ENCODE peak calls at places on chromosome 6, in eight cellular contexts. One of them, this sample, is unnamed.

GRCh38 chr6:164168595-164168994 is 754.1 kb downstream of the QKI start:
- DNase-seq in tibial artery: no peak
- DNase-seq in lung: no peak
- DNase-seq in CD8-positive, alpha-beta T cell: no peak
- DNase-seq in cardiac muscle cell: no peak
- DNase-seq in gastrocnemius medialis: no peak
- DNase-seq in CD8-positive, alpha-beta memory T cell: no peak
- DNase-seq in stomach: no peak
- DNase-seq in this sample: no peak

GRCh38 chr6:25202505-25202904 is 76.7 kb upstream of the CARMIL1 start:
- DNase-seq in tibial artery: no peak
- DNase-seq in lung: no peak
- DNase-seq in stomach: no peak
- DNase-seq in CD8-positive, alpha-beta memory T cell: no peak
- DNase-seq in CD8-positive, alpha-beta T cell: no peak
- DNase-seq in gastrocnemius medialis: no peak
- DNase-seq in cardiac muscle cell: peak; percentile 67
- DNase-seq in this sample: no peak

GRCh38 chr6:160306284-160306683 is 41.9 kb upstream of the SLC22A3 start:
- DNase-seq in stomach: no peak
- DNase-seq in CD8-positive, alpha-beta memory T cell: no peak
- DNase-seq in lung: no peak
- DNase-seq in gastrocnemius medialis: no peak
- DNase-seq in cardiac muscle cell: no peak
- DNase-seq in CD8-positive, alpha-beta T cell: no peak
- DNase-seq in tibial artery: no peak
- DNase-seq in this sample: no peak

GRCh38 chr6:102848210-102848609 is 1454.7 kb downstream of the GRIK2 start:
- DNase-seq in lung: no peak
- DNase-seq in CD8-positive, alpha-beta memory T cell: no peak
- DNase-seq in tibial artery: no peak
- DNase-seq in CD8-positive, alpha-beta T cell: no peak
- DNase-seq in stomach: no peak
- DNase-seq in cardiac muscle cell: no peak
- DNase-seq in gastrocnemius medialis: no peak
- DNase-seq in this sample: no peak

GRCh38 chr6:14863896-14864850 is 381.7 kb upstream of the JARID2 start:
- DNase-seq in cardiac muscle cell: no peak
- DNase-seq in lung: no peak
- DNase-seq in CD8-positive, alpha-beta memory T cell: no peak
- DNase-seq in tibial artery: no peak
- DNase-seq in stomach: no peak
- DNase-seq in gastrocnemius medialis: no peak
- DNase-seq in CD8-positive, alpha-beta T cell: no peak
- DNase-seq in this sample: peak; percentile 14

GRCh38 chr6:79377047-79377446 is 142.6 kb upstream of the HMGN3 start:
- DNase-seq in gastrocnemius medialis: no peak
- DNase-seq in stomach: no peak
- DNase-seq in lung: no peak
- DNase-seq in CD8-positive, alpha-beta T cell: no peak
- DNase-seq in CD8-positive, alpha-beta memory T cell: no peak
- DNase-seq in cardiac muscle cell: peak; percentile 6
- DNase-seq in tibial artery: no peak
- DNase-seq in this sample: no peak

GRCh38 chr6:82875573-82876185 is 190.0 kb downstream of the UBE3D start:
- DNase-seq in lung: no peak
- DNase-seq in CD8-positive, alpha-beta memory T cell: no peak
- DNase-seq in CD8-positive, alpha-beta T cell: no peak
- DNase-seq in stomach: no peak
- DNase-seq in gastrocnemius medialis: no peak
- DNase-seq in cardiac muscle cell: peak; percentile 36
- DNase-seq in tibial artery: no peak
- DNase-seq in this sample: no peak

GRCh38 chr6:116090251-116090650 is 10.4 kb upstream of the NT5DC1 start:
- DNase-seq in stomach: no peak
- DNase-seq in tibial artery: no peak
- DNase-seq in lung: no peak
- DNase-seq in CD8-positive, alpha-beta T cell: no peak
- DNase-seq in gastrocnemius medialis: no peak
- DNase-seq in CD8-positive, alpha-beta memory T cell: no peak
- DNase-seq in cardiac muscle cell: no peak
- DNase-seq in this sample: no peak

GRCh38 chr6:39225946-39226437 is 3.3 kb downstream of the KCNK5 start:
- DNase-seq in lung: peak; percentile 57
- DNase-seq in CD8-positive, alpha-beta T cell: peak; percentile 37
- DNase-seq in stomach: no peak
- DNase-seq in CD8-positive, alpha-beta memory T cell: peak; percentile 12
- DNase-seq in cardiac muscle cell: no peak
- DNase-seq in tibial artery: no peak
- DNase-seq in gastrocnemius medialis: no peak
- DNase-seq in this sample: no peak

GRCh38 chr6:39225543-39225942 is 3.7 kb downstream of the KCNK5 start:
- DNase-seq in tibial artery: no peak
- DNase-seq in cardiac muscle cell: no peak
- DNase-seq in lung: no peak
- DNase-seq in gastrocnemius medialis: no peak
- DNase-seq in CD8-positive, alpha-beta T cell: no peak
- DNase-seq in CD8-positive, alpha-beta memory T cell: no peak
- DNase-seq in stomach: peak; percentile 53
- DNase-seq in this sample: no peak

GRCh38 chr6:39223535-39223934 is 5.7 kb downstream of the KCNK5 start:
- DNase-seq in stomach: no peak
- DNase-seq in CD8-positive, alpha-beta T cell: no peak
- DNase-seq in lung: no peak
- DNase-seq in tibial artery: no peak
- DNase-seq in gastrocnemius medialis: no peak
- DNase-seq in CD8-positive, alpha-beta memory T cell: no peak
- DNase-seq in cardiac muscle cell: no peak
- DNase-seq in this sample: no peak

GRCh38 chr6:39224058-39224457 is 5.2 kb downstream of the KCNK5 start:
- DNase-seq in cardiac muscle cell: no peak
- DNase-seq in CD8-positive, alpha-beta memory T cell: no peak
- DNase-seq in gastrocnemius medialis: no peak
- DNase-seq in tibial artery: no peak
- DNase-seq in CD8-positive, alpha-beta T cell: no peak
- DNase-seq in stomach: no peak
- DNase-seq in lung: peak; percentile 67
- DNase-seq in this sample: no peak

DNA sequence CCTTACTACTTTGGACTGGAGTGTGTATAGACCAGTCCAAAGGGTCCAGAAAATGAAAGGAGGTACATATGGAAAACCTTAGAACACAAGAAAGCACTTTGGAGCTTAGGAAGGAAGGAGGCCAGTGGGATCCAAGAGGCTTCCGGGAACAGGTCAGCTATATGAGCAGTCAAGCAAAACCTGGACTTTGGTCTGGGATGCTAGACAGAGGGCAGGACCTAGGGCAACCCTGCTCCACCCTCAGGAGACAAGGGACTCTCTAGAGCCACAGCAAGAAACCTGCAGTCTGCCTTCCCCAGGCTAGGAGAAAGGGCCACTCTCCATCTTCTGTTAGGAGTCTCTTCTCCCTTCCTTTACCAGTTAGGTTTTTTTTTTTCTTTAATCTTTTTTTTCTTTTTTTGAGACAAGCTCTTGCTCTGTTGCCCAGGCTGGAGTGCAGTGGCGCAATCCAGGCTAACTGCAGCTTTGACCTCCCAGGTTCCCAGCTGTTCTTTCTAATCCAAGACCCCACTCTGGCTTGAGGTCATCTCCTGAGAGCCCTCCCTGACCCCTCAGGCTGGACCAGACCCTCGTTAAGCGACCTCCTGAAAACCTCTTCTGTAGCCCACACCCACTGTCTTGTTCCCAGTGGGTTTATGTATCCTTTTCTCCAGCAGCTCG is 4.6 kb downstream of the KCNK5 start:
- DNase-seq in CD8-positive, alpha-beta T cell: no peak
- DNase-seq in stomach: no peak
- DNase-seq in cardiac muscle cell: no peak
- DNase-seq in lung: no peak
- DNase-seq in gastrocnemius medialis: no peak
- DNase-seq in tibial artery: no peak
- DNase-seq in CD8-positive, alpha-beta memory T cell: no peak
- DNase-seq in this sample: no peak
- H3K4me1 ChIP-seq in CD8-positive, alpha-beta T cell: peaks cover 36% of the 10 kb centered on the region
- H3K4me1 ChIP-seq in stomach: peaks cover 19% of the 10 kb centered on the region
- H3K4me1 ChIP-seq in cardiac muscle cell: no peaks in the 10 kb centered on the region
- H3K4me1 ChIP-seq in lung: no peaks in the 10 kb centered on the region
- H3K4me1 ChIP-seq in gastrocnemius medialis: no peaks in the 10 kb centered on the region
- H3K4me1 ChIP-seq in tibial artery: no peaks in the 10 kb centered on the region
- H3K4me1 ChIP-seq in CD8-positive, alpha-beta memory T cell: peaks cover 30% of the 10 kb centered on the region
- H3K4me1 ChIP-seq in this sample: peaks cover 35% of the 10 kb centered on the region

DNA sequence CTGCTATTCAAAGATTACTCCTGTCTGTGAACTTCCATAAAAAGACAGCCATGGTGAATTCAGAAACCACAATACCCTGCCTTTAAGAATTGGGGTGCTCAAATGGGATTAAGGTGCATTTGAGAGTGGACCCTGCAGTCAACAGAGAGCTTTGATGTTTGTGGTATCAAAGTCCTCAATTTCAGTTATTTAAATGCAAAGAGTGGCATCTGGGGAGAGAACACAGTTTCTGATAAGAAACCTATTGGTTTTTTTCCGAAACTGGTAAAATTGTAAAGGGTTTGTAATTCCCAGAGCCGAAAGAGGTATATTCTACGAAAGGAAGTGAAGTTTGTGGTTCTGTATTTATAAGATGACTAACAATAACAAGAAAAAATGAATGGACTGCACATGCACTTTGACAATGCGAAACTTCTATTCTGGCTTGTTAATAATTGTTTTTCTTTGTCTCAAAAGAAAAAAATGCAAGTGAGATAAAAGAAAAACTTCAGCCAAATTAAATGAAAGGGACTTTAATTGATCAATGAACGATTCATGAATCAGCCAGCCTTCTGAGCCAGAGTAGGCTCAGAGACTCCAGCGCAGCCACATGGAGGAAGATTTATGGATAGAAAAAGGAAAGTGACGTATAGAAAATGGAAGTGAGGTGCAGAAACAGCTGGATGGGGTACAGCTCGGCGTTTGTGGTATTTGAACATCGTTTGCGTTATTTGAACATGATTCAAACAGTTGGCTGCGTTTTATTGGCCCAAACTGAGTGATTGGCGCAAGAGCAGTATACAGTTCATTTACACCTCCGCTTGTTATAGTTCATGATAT is 70.5 kb upstream of the DUSP22 start:
- DNase-seq in cardiac muscle cell: no peak
- DNase-seq in tibial artery: no peak
- DNase-seq in gastrocnemius medialis: no peak
- DNase-seq in lung: no peak
- DNase-seq in stomach: no peak
- DNase-seq in CD8-positive, alpha-beta memory T cell: no peak
- DNase-seq in CD8-positive, alpha-beta T cell: no peak
- DNase-seq in this sample: no peak
- H3K4me3 ChIP-seq in cardiac muscle cell: no peak overlapping the region
- H3K4me3 ChIP-seq in tibial artery: no peak overlapping the region
- H3K4me3 ChIP-seq in gastrocnemius medialis: no peak overlapping the region
- H3K4me3 ChIP-seq in lung: no peak overlapping the region
- H3K4me3 ChIP-seq in stomach: no peak overlapping the region
- H3K4me3 ChIP-seq in CD8-positive, alpha-beta memory T cell: no peak overlapping the region
- H3K4me3 ChIP-seq in CD8-positive, alpha-beta T cell: no peak overlapping the region
- H3K4me3 ChIP-seq in this sample: no peak overlapping the region

DNA sequence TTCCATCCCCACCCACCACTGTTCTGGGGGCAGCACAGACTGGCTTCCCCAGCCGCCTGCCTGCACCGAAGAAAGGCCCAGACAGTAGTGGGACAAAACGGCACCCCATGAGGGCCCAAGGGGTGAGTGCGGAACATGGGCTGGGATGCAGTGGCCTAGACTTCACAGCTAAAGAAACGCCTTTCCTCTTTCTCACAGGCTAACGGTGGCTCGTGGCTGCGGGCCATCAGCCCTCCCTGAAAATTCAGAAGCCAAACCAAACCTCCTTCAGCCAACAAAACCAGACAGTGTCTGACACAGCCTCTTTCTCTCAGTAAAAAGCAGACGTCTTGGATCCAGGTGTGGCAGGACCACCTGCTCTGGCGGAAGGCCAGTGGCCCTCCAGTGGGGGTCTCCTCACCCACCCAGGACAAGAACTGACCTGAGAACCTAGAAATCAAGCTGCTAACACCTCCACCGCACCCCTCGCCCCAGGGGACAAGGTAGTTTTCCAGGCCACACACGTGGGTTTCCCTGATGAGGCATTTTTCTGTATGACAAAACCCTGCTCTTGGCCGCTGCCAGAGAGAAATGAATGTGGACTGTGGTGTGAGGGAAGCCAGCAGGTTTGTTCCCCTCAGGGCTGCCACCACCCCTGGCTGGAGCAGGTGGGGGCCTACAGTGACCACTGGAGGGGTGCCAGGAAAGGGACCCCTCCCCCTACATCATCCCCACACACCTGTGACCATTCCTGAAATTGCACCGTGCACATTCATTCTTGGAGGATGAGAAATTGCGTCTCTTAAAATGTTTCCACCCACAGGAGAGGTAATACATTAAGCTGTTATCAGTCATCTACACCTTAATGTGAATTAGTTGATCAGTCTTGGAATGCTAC is 76.9 kb upstream of the PIM1 start:
- DNase-seq in CD8-positive, alpha-beta T cell: no peak
- DNase-seq in tibial artery: no peak
- DNase-seq in gastrocnemius medialis: no peak
- DNase-seq in stomach: no peak
- DNase-seq in lung: no peak
- DNase-seq in CD8-positive, alpha-beta memory T cell: no peak
- DNase-seq in cardiac muscle cell: no peak
- DNase-seq in this sample: no peak
- H3K4me1 ChIP-seq in CD8-positive, alpha-beta T cell: no peaks in the 10 kb centered on the region
- H3K4me1 ChIP-seq in tibial artery: no peaks in the 10 kb centered on the region
- H3K4me1 ChIP-seq in gastrocnemius medialis: peaks cover 14% of the 10 kb centered on the region
- H3K4me1 ChIP-seq in stomach: no peaks in the 10 kb centered on the region
- H3K4me1 ChIP-seq in lung: no peaks in the 10 kb centered on the region
- H3K4me1 ChIP-seq in CD8-positive, alpha-beta memory T cell: no peaks in the 10 kb centered on the region
- H3K4me1 ChIP-seq in cardiac muscle cell: no peaks in the 10 kb centered on the region
- H3K4me1 ChIP-seq in this sample: peaks cover 11% of the 10 kb centered on the region

GRCh38 chr6:109006818-109007217 is 87.8 kb downstream of the SESN1 start:
- DNase-seq in stomach: no peak
- DNase-seq in CD8-positive, alpha-beta memory T cell: no peak
- DNase-seq in lung: no peak
- DNase-seq in CD8-positive, alpha-beta T cell: no peak
- DNase-seq in tibial artery: no peak
- DNase-seq in cardiac muscle cell: no peak
- DNase-seq in gastrocnemius medialis: no peak
- DNase-seq in this sample: no peak

GRCh38 chr6:109008951-109009760 is 85.5 kb downstream of the SESN1 start:
- DNase-seq in stomach: peak; percentile 97
- DNase-seq in gastrocnemius medialis: peak; percentile 92
- DNase-seq in tibial artery: peak; percentile 96
- DNase-seq in CD8-positive, alpha-beta T cell: peak; percentile 88
- DNase-seq in lung: peak; percentile 93
- DNase-seq in CD8-positive, alpha-beta memory T cell: peak; percentile 91
- DNase-seq in cardiac muscle cell: peak; percentile 95
- DNase-seq in this sample: peak; percentile 95

GRCh38 chr6:109008061-109008460 is 86.6 kb downstream of the SESN1 start:
- DNase-seq in gastrocnemius medialis: no peak
- DNase-seq in stomach: no peak
- DNase-seq in cardiac muscle cell: no peak
- DNase-seq in tibial artery: no peak
- DNase-seq in lung: no peak
- DNase-seq in CD8-positive, alpha-beta memory T cell: no peak
- DNase-seq in CD8-positive, alpha-beta T cell: no peak
- DNase-seq in this sample: no peak

GRCh38 chr6:109008537-109008950 is 86.1 kb downstream of the SESN1 start:
- DNase-seq in CD8-positive, alpha-beta memory T cell: no peak
- DNase-seq in CD8-positive, alpha-beta T cell: no peak
- DNase-seq in cardiac muscle cell: peak; percentile 52
- DNase-seq in gastrocnemius medialis: no peak
- DNase-seq in lung: no peak
- DNase-seq in tibial artery: no peak
- DNase-seq in stomach: no peak
- DNase-seq in this sample: no peak

GRCh38 chr6:109007521-109007920 is 87.1 kb downstream of the SESN1 start:
- DNase-seq in gastrocnemius medialis: no peak
- DNase-seq in stomach: no peak
- DNase-seq in cardiac muscle cell: no peak
- DNase-seq in CD8-positive, alpha-beta memory T cell: no peak
- DNase-seq in lung: no peak
- DNase-seq in tibial artery: no peak
- DNase-seq in CD8-positive, alpha-beta T cell: no peak
- DNase-seq in this sample: no peak
- H3K4me3 ChIP-seq in gastrocnemius medialis: peak overlapping the region; percentile 82
- H3K4me3 ChIP-seq in stomach: peak overlapping the region; percentile 62
- H3K4me3 ChIP-seq in cardiac muscle cell: peak overlapping the region; percentile 72
- H3K4me3 ChIP-seq in CD8-positive, alpha-beta memory T cell: peak overlapping the region; percentile 71
- H3K4me3 ChIP-seq in lung: no peak overlapping the region
- H3K4me3 ChIP-seq in tibial artery: peak overlapping the region; percentile 65
- H3K4me3 ChIP-seq in CD8-positive, alpha-beta T cell: no peak overlapping the region
- H3K4me3 ChIP-seq in this sample: no peak overlapping the region

This sample was measured in Caco-2.